ENCODE peak calls at places on chromosomes 6 and 20, in five cellular contexts. P, H, Z, L and F are unnamed samples.
A peak's percentile ranks its signal among the peaks of the same experiment; 100 is the strongest.

GRCh38 chr6:51511081-51511480 is 576.3 kb downstream of the PKHD1 start:
- DNase-seq in H (no peak), Z (no peak), P (no peak), L (no peak), F (no peak)

GRCh38 chr6:139370047-139370706 is 4.3 kb downstream of the CITED2 start:
- DNase-seq in Z (peak; percentile 95), H (no peak), L (no peak), P (no peak), F (no peak)

GRCh38 chr20:58824843-58825242 is 25.9 kb downstream of the GNAS-AS1 start:
- DNase-seq in Z (no peak), H (no peak), L (no peak), P (no peak), F (no peak)

GRCh38 chr6:28104392-28105250 is 19.8 kb upstream of the ZSCAN16 start:
- DNase-seq in H (peak; percentile 88), Z (peak; percentile 80), P (peak; percentile 85), L (peak; percentile 60), F (peak; percentile 76)

GRCh38 chr20:36482044-36482473 is 59.3 kb upstream of the MYL9 start:
- DNase-seq in L (no peak), P (no peak), H (no peak), Z (no peak), F (no peak)

GRCh38 chr20:45892828-45893500 is 1.8 kb downstream of the CTSA start:
- DNase-seq in Z (no peak), P (no peak), L (no peak), H (no peak), F (no peak)

GRCh38 chr20:61951695-61952533 is 113.8 kb downstream of the TAF4 start:
- DNase-seq in L (no peak), P (peak; percentile 58), Z (no peak), H (peak; percentile 87), F (no peak)

GRCh38 chr6:11426571-11426970 is 111.0 kb upstream of the TMEM170B start:
- DNase-seq in Z (no peak), P (no peak), L (no peak), H (no peak), F (no peak)

GRCh38 chr6:83198486-83199172 is 5.5 kb downstream of the RWDD2A start:
- DNase-seq in H (no peak), P (no peak), L (no peak), Z (no peak), F (no peak)

GRCh38 chr6:165876568-165876967 is 213.5 kb upstream of the PDE10A start:
- DNase-seq in L (no peak), H (no peak), P (no peak), Z (no peak), F (no peak)

GRCh38 chr6:32082951-32083350 is 26.2 kb downstream of the TNXB start:
- DNase-seq in Z (no peak), H (no peak), P (no peak), L (no peak), F (no peak)

GRCh38 chr6:129493396-129493902 is 216.5 kb downstream of the ARHGAP18 start:
- DNase-seq in P (no peak), Z (peak; percentile 23), L (no peak), H (no peak), F (no peak)

GRCh38 chr6:149028767-149029405 is 282.1 kb downstream of the UST start:
- DNase-seq in P (peak; percentile 74), H (no peak), L (peak; percentile 72), Z (peak; percentile 96), F (peak; percentile 88)

GRCh38 chr6:143673638-143674037 is 4.1 kb upstream of the PHACTR2 start:
- DNase-seq in P (no peak), L (no peak), Z (peak; percentile 69), H (no peak), F (peak; percentile 19)

GRCh38 chr6:47086051-47086770 is 44.1 kb upstream of the ADGRF1 start:
- DNase-seq in L (no peak), P (no peak), H (no peak), Z (no peak), F (no peak)

GRCh38 chr6:36443951-36444428 is 1.2 kb downstream of the KCTD20 start:
- DNase-seq in Z (peak; percentile 48), L (no peak), P (peak; percentile 50), H (no peak), F (peak; percentile 56)

GRCh38 chr20:40286991-40287531 is 402.0 kb downstream of the MAFB start:
- DNase-seq in P (no peak), L (no peak), H (no peak), Z (no peak), F (no peak)

GRCh38 chr6:21679761-21680265 is 86.3 kb downstream of the SOX4 start:
- DNase-seq in H (no peak), L (no peak), Z (no peak), P (no peak), F (peak; percentile 33)

GRCh38 chr6:30091577-30092381 is 16.2 kb upstream of the RNF39 start:
- DNase-seq in Z (peak; percentile 30), H (no peak), P (no peak), L (no peak), F (no peak)

GRCh38 chr6:6793388-6794250 is 205.1 kb downstream of the LY86 start:
- DNase-seq in L (no peak), Z (no peak), P (no peak), H (no peak), F (no peak)

DNA sequence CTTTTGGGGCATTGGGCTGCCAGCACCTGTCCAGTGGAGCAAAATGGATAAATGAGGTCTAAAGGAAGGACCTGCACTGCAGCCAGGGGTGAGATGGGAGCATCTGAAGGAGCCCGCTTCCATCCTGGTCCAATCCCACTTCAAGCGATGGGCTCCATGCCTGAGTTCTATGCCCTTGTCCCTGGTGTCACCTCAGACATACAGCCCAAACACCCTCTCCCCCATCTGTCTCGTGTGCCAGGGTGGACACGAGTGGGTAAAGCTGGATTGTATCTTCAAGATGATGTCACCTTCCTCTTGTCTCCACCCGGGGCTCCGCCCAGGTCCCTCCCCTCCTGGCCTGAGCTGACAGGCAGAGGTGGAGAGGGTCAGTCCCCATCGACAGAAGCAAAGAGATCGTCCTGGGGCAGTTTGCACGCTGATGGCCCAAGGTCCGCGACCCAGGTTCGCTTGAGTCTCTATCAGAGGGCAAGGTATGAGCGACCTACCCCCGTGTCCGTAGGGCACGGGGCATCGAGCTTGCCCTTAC is 544 bp downstream of the SMIM29 start:
- DNase-seq in L (no peak), Z (peak; percentile 35), H (peak; percentile 76), P (peak; percentile 63), F (peak; percentile 43)
- TF ChIP-seq CHD2 in L (no peak), Z (no peak), H (no peak), P (no peak), F (no peak)

DNA sequence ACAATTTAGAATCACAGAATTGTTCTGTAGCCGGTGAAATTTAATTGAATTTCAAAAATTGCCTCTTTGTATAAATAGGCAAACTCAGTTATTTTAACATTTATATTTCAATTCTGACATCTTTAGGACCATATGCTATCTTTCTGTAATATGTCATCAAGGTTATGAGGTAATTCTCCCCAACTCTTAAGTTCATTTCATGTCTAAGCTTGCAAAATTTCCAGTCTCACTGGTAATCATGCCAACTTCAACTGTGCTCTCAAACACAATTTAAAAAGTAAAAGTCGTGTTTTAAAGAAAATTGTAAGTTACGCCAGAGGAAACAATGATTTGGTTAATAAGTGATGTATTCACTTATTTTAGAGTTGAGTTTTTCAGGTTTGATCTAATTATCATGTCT is 1.4 kb downstream of the NCOA7 start:
- DNase-seq in L (no peak), Z (no peak), H (no peak), P (no peak), F (no peak)
- TF ChIP-seq CEBPB in L (no peak), Z (no peak), H (no peak), P (no peak), F (no peak)

DNA sequence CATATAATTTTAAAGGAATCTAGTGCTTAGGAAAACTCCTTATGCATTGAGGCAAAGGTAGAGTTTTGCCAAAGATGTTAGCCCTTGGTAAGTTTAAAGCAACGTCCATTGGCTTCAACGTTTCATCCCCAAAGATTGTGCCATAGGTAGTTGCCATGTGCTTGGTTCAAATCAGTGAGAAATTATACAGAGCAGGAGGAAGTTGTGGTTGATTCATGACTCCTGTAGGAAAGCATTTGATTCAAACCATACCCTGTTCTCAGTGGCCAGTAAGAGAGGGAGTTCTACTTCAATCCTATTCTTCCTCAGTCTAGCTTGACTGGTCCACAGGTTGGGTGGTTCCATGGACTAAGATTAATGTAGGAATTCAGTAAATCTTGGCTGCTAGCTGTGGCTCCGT is 535.6 kb downstream of the QKI start:
- DNase-seq in P (no peak), Z (no peak), L (no peak), H (no peak), F (no peak)
- TF ChIP-seq CHD2 in P (no peak), Z (no peak), L (no peak), H (no peak), F (no peak)

GRCh38 chr20:25044660-25045342 is 13.1 kb downstream of the ACSS1 start:
- DNase-seq in P (no peak), L (no peak), Z (no peak), H (no peak), F (no peak)
- TF ChIP-seq CEBPB in P (no peak), L (no peak), Z (no peak), H (no peak), F (no peak)

DNA sequence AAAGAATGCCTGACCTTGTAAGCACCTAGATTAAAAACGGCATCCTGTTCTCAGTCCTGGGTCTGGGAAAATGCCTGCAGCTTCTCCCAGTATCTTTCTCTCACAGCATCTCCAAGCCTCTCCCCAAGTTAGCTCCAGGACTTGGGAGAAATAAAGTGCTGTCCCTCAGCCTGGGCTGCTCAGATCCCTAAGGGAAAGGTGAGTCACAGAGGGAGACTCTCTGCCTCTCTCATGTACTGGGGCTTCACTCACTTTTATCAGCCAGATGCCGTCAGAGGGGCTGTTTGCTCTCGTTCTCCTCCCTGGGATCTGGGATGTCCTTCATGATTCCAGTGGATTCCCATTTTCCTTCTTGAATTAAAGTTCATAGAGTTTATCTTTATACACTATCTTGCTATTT is 293.6 kb downstream of the COL12A1 start:
- DNase-seq in P (no peak), Z (no peak), L (no peak), H (no peak), F (no peak)
- TF ChIP-seq CHD2 in P (no peak), Z (no peak), L (no peak), H (no peak), F (no peak)

GRCh38 chr6:23339268-23339667 is 769.9 kb downstream of the HDGFL1 start:
- DNase-seq in L (no peak), Z (no peak), P (no peak), H (no peak), F (no peak)
- TF ChIP-seq CEBPB in L (no peak), Z (no peak), P (no peak), H (no peak), F (no peak)